ENCODE peak calls at places on chromosome 21, in five cellular contexts. O is H1, K is K562, C is GM12878, G is HCT116. H is an unnamed sample.

GRCh38 chr21:29186246-29186645 is 55.8 kb downstream of the MAP3K7CL start:
- DNase-seq in O (no peak), K (no peak), C (no peak), G (no peak), H (no peak)

GRCh38 chr21:42621828-42622199 is 31.6 kb upstream of the PDE9A start:
- DNase-seq in O (no peak), K (no peak), C (no peak), G (no peak), H (no peak)

GRCh38 chr21:37829447-37829846 is 86.8 kb downstream of the KCNJ6 start:
- DNase-seq in O (no peak), K (no peak), C (no peak), G (no peak), H (no peak)

GRCh38 chr21:37412603-37413360 is 46.2 kb downstream of the DYRK1A start:
- DNase-seq in O (no peak), K (no peak), C (no peak), G (no peak), H (no peak)

GRCh38 chr21:36052860-36053766 is 7.2 kb downstream of the SETD4 start:
- DNase-seq in O (no peak), K (no peak), C (no peak), G (no peak), H (no peak)

GRCh38 chr21:41803316-41803715 is 36.5 kb upstream of the RIPK4 start:
- DNase-seq in O (no peak), K (no peak), C (no peak), G (no peak), H (no peak)

GRCh38 chr21:41894511-41894910 is 15.4 kb upstream of the PRDM15 start:
- DNase-seq in O (no peak), K (no peak), C (no peak), G (no peak), H (no peak)

GRCh38 chr21:14072761-14073535 is 137.8 kb downstream of the LIPI start:
- DNase-seq in O (no peak), K (no peak), C (no peak), G (no peak), H (no peak)

GRCh38 chr21:15557925-15558324 is 171.9 kb upstream of the USP25 start:
- DNase-seq in O (no peak), K (peak), C (no peak), G (no peak), H (peak)

GRCh38 chr21:46648539-46648938 is 13.1 kb downstream of the PRMT2 start:
- DNase-seq in O (no peak), K (no peak), C (no peak), G (no peak), H (no peak)

GRCh38 chr21:42234464-42235241 is 15.7 kb downstream of the ABCG1 start:
- DNase-seq in O (no peak), K (peak), C (no peak), G (no peak), H (peak)

GRCh38 chr21:36699546-36700294 is 805 bp downstream of the SIM2 start:
- DNase-seq in O (no peak), K (no peak), C (no peak), G (no peak), H (peak)

GRCh38 chr21:43921979-43922945 is 57.2 kb downstream of the AGPAT3 start:
- DNase-seq in O (no peak), K (peak), C (peak), G (no peak), H (no peak)

GRCh38 chr21:21764281-21764680 is 766.1 kb downstream of the NCAM2 start:
- DNase-seq in O (no peak), K (no peak), C (no peak), G (no peak), H (no peak)

GRCh38 chr21:28521932-28522826 is 470.5 kb downstream of the LTN1 start:
- DNase-seq in O (peak), K (no peak), C (no peak), G (no peak), H (no peak)

GRCh38 chr21:14080040-14080763 is 130.6 kb downstream of the LIPI start:
- DNase-seq in O (no peak), K (no peak), C (no peak), G (no peak), H (no peak)

GRCh38 chr21:14070968-14071367 is 139.8 kb downstream of the LIPI start:
- DNase-seq in O (no peak), K (no peak), C (no peak), G (no peak), H (no peak)

GRCh38 chr21:29436143-29436542 is 137.4 kb downstream of the BACH1 start:
- DNase-seq in O (no peak), K (no peak), C (no peak), G (no peak), H (no peak)

GRCh38 chr21:20661221-20661620 is 337.0 kb upstream of the NCAM2 start:
- DNase-seq in O (no peak), K (no peak), C (no peak), G (no peak), H (no peak)

GRCh38 chr21:36881223-36881622 is 85.2 kb downstream of the HLCS start:
- DNase-seq in O (no peak), K (no peak), C (no peak), G (no peak), H (no peak)

GRCh38 chr21:14752006-14752909 is 206.1 kb upstream of the SAMSN1 start:
- DNase-seq in O (no peak), K (no peak), C (no peak), G (no peak), H (no peak)

GRCh38 chr21:26881504-26882228 is 36.5 kb upstream of the ADAMTS1 start:
- DNase-seq in O (no peak), K (no peak), C (no peak), G (no peak), H (no peak)
- TF ChIP-seq JUND in O (no peak), K (no peak), C (no peak), G (no peak), H (no peak)

DNA sequence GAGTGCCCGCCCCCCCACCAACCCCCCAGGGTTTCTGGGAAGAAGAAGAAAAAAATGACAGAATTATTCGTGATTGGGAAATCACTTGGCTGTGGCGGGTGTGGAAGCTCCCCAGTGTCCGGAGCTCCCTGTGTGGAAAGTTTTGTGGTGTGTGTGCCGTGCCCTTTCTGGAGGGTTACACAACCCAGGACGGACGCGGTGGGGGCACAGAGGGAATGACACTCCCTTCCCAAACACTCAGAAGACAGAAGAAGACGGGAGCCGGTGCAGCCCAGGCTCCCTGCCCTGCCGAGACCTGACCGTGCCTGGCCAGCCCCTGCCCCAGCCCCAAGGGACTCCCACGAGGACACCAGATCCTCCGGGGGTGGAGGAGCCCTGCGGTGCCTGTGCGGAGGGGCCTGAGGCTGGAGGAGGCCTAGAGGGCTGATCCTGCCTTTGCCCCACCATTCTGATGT is 33.0 kb upstream of the ADARB1 start:
- DNase-seq in O (no peak), K (no peak), C (no peak), G (no peak), H (no peak)
- TF ChIP-seq JUND in O (no peak), K (no peak), C (no peak), G (no peak), H (no peak)

GRCh38 chr21:31518580-31518979 is 140.9 kb upstream of the SOD1 start:
- DNase-seq in O (no peak), K (no peak), C (no peak), G (no peak), H (no peak)

GRCh38 chr21:31515253-31515652 is 144.2 kb upstream of the SOD1 start:
- DNase-seq in O (no peak), K (no peak), C (no peak), G (no peak), H (no peak)

GRCh38 chr21:31511258-31511657 is 148.2 kb upstream of the SOD1 start:
- DNase-seq in O (no peak), K (no peak), C (no peak), G (no peak), H (no peak)

GRCh38 chr21:31517664-31518402 is 141.7 kb upstream of the SOD1 start:
- DNase-seq in O (no peak), K (no peak), C (no peak), G (no peak), H (no peak)

GRCh38 chr21:31514598-31514997 is 144.9 kb upstream of the SOD1 start:
- DNase-seq in O (no peak), K (no peak), C (no peak), G (no peak), H (no peak)
- TF ChIP-seq JUND in O (no peak), K (no peak), C (no peak), G (no peak), H (no peak)

DNA sequence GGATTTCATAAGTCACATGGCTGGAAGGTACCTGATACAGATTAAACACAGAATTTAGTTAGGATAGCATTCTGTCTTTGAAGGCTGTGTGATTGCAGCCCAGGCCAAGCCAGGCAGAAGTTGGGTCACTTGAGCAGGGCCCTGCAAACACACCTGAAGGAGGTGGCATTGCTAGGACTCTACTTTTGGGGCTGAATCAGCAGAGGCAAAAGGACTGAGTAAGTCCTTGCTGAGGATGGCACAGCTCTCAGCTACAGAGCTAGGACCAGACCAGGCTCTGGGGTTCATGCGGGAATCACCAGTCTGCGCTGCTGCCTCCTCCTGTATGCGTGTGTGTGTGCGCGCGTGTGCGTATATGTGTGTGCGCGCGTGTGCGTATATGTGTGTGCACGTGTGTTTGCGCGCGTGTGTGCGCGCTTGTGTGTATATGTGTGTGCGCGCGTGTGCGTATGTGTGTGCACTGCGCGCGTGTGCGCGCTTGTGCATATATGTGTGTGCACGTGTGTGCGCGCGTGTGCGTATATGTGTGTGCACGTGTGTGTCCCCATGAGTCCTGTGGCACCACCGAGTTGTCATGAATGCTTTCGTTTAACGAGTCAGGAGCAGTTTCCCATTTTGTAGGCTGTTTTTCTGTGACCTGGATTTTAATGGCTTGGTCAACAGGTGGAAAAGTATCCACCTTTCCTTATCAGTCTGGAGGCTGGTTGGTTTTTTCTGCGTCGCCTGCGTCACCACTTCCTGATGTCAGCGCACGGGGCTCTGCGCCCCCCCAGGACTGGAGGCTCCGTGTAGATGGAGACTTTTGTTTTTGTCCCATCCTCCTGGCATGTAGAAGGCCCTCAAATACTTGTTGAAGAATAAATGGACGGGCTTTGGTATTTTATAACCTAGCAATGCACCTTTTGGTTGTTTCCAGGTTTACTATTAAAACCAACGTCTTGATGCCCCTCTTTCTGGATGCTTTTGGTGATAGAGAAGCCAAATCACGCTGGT is 34.7 kb downstream of the ADARB1 start:
- DNase-seq in O (no peak), K (no peak), C (no peak), G (no peak), H (no peak)
- TF ChIP-seq JUND in O (no peak), K (no peak), C (no peak), G (no peak), H (no peak)

DNA sequence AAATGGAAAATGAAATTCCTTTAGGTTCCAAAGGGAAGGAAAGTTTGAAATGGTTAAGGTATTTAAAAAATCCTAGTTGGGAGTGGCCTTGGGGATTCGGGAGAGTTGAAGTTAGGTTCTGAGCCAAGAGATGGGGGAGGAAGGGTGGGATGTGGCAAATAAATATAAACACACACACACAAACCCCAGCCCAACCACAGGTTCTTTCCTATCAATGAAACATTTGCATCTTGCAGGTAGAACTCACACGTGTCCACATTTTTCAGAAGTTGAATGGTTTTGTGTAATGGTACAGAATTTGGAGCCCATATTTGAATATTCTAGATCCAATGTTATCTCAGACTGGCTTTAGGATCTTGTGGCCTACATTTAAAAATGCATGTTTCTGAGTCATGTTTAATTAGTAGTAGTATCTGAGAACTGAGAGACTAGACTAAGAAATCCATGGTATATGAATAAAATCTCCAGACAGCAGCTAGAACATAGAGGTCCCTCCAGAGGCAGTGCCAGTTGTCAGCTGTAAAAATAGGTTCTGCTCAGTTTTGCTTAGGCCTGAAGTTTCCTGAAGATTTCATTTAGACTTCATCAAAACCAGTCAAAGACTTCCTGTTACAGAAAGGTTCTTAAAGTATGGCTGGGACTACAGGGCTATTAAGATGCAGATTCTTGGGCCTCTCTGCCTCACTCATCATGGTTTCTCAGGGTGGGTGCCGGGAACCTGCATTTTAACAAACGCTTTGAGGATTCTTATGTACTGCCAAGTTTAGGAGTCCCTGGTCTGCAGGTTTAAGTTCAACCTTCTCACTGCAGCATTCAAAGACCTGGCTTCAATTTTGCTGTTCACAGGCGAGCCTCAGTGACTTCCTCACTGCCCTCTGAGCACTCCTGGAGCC is 21.3 kb downstream of the RUNX1 start:
- DNase-seq in O (no peak), K (no peak), C (no peak), G (no peak), H (no peak)
- TF ChIP-seq JUND in O (no peak), K (no peak), C (no peak), G (no peak), H (no peak)

DNA sequence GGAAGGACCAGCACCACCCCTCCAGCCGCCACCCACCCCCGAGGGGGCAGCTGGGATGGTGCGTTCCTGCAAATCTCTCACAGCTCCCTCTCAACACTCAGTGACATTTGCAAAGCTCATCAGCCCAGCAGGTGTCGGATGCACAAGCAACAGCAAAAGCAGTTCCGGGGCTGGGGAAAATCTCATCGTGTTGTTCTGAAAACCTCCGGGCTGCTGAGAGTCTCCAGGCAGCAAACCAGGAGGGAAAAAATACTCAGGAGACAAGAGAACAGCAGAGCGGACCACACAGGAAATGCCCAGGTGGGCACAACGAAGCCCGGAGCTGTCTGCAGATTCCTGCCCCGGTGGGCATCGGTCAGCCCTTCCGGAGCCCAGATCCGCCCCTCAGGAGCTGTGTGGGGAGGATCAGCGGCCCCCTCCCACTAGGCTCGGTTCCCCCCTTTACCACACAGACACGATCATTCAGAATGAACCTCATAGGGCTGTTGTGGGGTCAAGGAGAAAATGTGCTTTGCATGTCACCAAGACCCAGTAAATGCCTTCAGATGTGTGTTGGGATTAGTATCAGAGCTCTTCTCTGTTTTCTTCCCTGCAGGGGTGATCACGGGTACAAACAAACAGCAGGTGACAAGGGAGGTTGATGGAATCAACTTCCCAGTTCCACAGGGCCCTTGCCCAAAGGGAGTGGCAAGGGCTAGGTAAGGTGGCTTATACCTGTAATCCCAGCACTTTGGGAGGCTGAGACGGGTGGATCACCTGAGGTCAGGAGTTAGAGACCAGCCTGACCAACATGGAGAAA is 127.0 kb upstream of the TIAM1 start:
- DNase-seq in O (no peak), K (no peak), C (no peak), G (no peak), H (no peak)
- TF ChIP-seq JUND in O (no peak), K (no peak), C (no peak), G (no peak), H (no peak)

GRCh38 chr21:45487891-45488600 is 54.2 kb downstream of the SLC19A1 start:
- DNase-seq in O (no peak), K (no peak), C (no peak), G (no peak), H (no peak)

GRCh38 chr21:45485686-45486442 is 56.4 kb downstream of the SLC19A1 start:
- DNase-seq in O (no peak), K (no peak), C (no peak), G (no peak), H (no peak)

GRCh38 chr21:45487161-45487806 is 55.0 kb downstream of the SLC19A1 start:
- DNase-seq in O (no peak), K (no peak), C (no peak), G (no peak), H (no peak)

GRCh38 chr21:45484318-45484717 is 57.9 kb downstream of the SLC19A1 start:
- DNase-seq in O (no peak), K (no peak), C (no peak), G (no peak), H (no peak)

DNA sequence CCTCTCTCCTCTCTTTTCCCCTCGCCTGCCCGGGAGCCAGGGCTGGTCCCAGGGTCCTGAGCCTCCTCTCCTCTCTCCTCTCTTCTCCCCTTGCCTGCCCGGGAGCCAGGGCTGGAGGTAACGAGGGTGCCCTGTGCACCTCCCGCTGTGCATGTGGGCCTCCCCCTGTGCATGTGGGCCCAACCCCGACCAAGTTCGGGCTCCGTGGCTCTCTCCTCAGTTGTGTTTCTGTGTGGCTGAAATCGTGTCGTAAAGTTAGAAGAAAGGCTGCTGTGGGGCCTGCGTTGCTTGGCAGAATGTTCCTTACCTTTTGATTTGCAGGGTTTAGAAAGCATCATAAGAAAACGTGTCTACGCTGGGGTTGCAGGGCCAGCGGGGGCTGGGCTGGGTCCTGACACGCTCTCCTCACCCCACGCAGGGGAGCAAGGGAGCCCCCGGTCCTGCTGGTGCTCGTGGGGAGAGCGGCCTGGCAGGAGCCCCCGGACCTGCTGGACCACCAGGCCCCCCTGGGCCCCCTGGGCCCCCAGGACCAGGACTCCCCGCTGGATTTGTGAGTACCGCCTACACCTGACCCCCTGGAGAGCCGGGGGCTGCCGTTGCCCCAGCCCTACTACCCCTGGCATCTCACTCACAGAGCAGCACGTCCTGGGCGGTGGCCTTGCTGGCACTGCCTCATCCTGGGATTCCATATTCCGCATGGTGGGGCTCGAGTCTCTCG is 55.6 kb downstream of the SLC19A1 start:
- DNase-seq in O (no peak), K (no peak), C (no peak), G (no peak), H (no peak)
- TF ChIP-seq JUND in O (no peak), K (no peak), C (no peak), G (no peak), H (no peak)

GRCh38 chr21:26751305-26751704 is 93.9 kb downstream of the ADAMTS1 start:
- DNase-seq in O (no peak), K (no peak), C (no peak), G (no peak), H (no peak)

GRCh38 chr21:26752849-26753248 is 92.4 kb downstream of the ADAMTS1 start:
- DNase-seq in O (no peak), K (no peak), C (no peak), G (no peak), H (no peak)

GRCh38 chr21:26747216-26747615 is 98.0 kb downstream of the ADAMTS1 start:
- DNase-seq in O (no peak), K (no peak), C (no peak), G (no peak), H (no peak)

GRCh38 chr21:26743524-26743923 is 101.7 kb downstream of the ADAMTS1 start:
- DNase-seq in O (no peak), K (no peak), C (no peak), G (no peak), H (no peak)

GRCh38 chr21:26748066-26748465 is 97.1 kb downstream of the ADAMTS1 start:
- DNase-seq in O (no peak), K (no peak), C (no peak), G (no peak), H (peak)
- TF ChIP-seq JUND in O (no peak), K (no peak), C (no peak), G (no peak), H (no peak)

GRCh38 chr21:44931137-44931500 is 8.7 kb upstream of the SLX9 start:
- DNase-seq in O (no peak), K (no peak), C (no peak), G (no peak), H (no peak)
- TF ChIP-seq JUND in O (no peak), K (no peak), C (no peak), G (no peak), H (no peak)

GRCh38 chr21:34935452-34935851 is 113.7 kb downstream of the RUNX1 start:
- DNase-seq in O (no peak), K (no peak), C (no peak), G (no peak), H (no peak)
- TF ChIP-seq JUND in O (no peak), K (no peak), C (no peak), G (no peak), H (no peak)